ENCODE peak calls at places on chromosomes 16 and 17, in five cellular contexts. V, U, B, S and J are unnamed samples.

GRCh38 chr17:29909604-29910003 is 20.4 kb downstream of the SSH2 start:
- DNase-seq in U (no peak), B (no peak), S (no peak), V (no peak), J (no peak)

GRCh38 chr16:88784074-88784855 is 755 bp downstream of the PIEZO1 start:
- DNase-seq in S (peak; percentile 50), V (peak; percentile 82), U (peak; percentile 67), B (peak; percentile 71), J (peak; percentile 67)

GRCh38 chr17:77441130-77441920 is 300.6 kb downstream of the SEC14L1 start:
- DNase-seq in B (no peak), U (peak; percentile 83), V (no peak), S (no peak), J (peak; percentile 49)

GRCh38 chr17:60381958-60382357 is 10.0 kb downstream of the USP32 start:
- DNase-seq in V (no peak), B (no peak), U (no peak), S (no peak), J (no peak)

GRCh38 chr17:42459983-42460300 is 1.3 kb downstream of the ATP6V0A1 start:
- DNase-seq in U (peak; percentile 65), V (peak; percentile 20), S (no peak), B (no peak), J (peak; percentile 31)

GRCh38 chr17:77649717-77650211 is 308.7 kb upstream of the TNRC6C start:
- DNase-seq in U (peak; percentile 38), V (peak; percentile 67), S (no peak), B (no peak), J (peak; percentile 16)

GRCh38 chr16:22206847-22207714 is 1.0 kb downstream of the EEF2K start:
- DNase-seq in V (peak; percentile 62), S (peak; percentile 65), B (peak; percentile 87), U (peak; percentile 78), J (peak; percentile 35)

GRCh38 chr17:18910326-18910725 is 41.6 kb upstream of the SLC5A10 start:
- DNase-seq in V (no peak), U (no peak), S (no peak), B (no peak), J (no peak)

GRCh38 chr16:27499659-27500055 is 50.1 kb downstream of the GTF3C1 start:
- DNase-seq in S (no peak), U (no peak), V (no peak), B (no peak), J (no peak)

GRCh38 chr16:31251435-31251834 is 8.3 kb upstream of the ITGAM start:
- DNase-seq in U (no peak), B (no peak), S (no peak), V (no peak), J (no peak)

GRCh38 chr16:71387045-71387871 is 28.7 kb downstream of the CALB2 start:
- DNase-seq in B (no peak), V (no peak), S (no peak), U (no peak), J (no peak)